ENCODE peak calls at places on chromosomes 13 and 19, in four cellular contexts. Q, J, S and T are unnamed samples.

GRCh38 chr19:11179716-11180297 is 17.5 kb downstream of the KANK2 start:
- DNase-seq in Q (no peak), J (no peak), S (no peak), T (no peak)

GRCh38 chr13:20043207-20043925 is 84.8 kb downstream of the ZMYM2 start:
- DNase-seq in Q (no peak), J (no peak), S (no peak), T (no peak)

GRCh38 chr13:85725433-85725832 is 73.8 kb downstream of the SLITRK6 start:
- DNase-seq in Q (no peak), J (no peak), S (no peak), T (no peak)

GRCh38 chr19:610801-611505 is 21.3 kb downstream of the HCN2 start:
- DNase-seq in Q (no peak), J (peak), S (no peak), T (peak)

GRCh38 chr13:20729633-20730585 is 26.4 kb downstream of the IL17D start:
- DNase-seq in Q (no peak), J (no peak), S (no peak), T (no peak)

GRCh38 chr13:30743319-30744055 is 8.1 kb downstream of the ALOX5AP start:
- DNase-seq in Q (no peak), J (peak), S (peak), T (peak)

GRCh38 chr13:27449936-27450828 is at the start of gene MTIF3:
- DNase-seq in Q (peak), J (peak), S (peak), T (peak)

GRCh38 chr19:15843186-15843585 is 27.7 kb upstream of the OR10H1 start:
- DNase-seq in Q (no peak), J (no peak), S (no peak), T (no peak)

GRCh38 chr19:17797397-17798201 is 2.7 kb downstream of the B3GNT3 start:
- DNase-seq in Q (no peak), J (no peak), S (no peak), T (no peak)

GRCh38 chr19:6736917-6737283 is 480 bp downstream of the GPR108 start:
- DNase-seq in Q (no peak), J (no peak), S (no peak), T (no peak)
- TF ChIP-seq CTCF in Q (no peak), J (no peak), S (no peak), T (no peak)

DNA sequence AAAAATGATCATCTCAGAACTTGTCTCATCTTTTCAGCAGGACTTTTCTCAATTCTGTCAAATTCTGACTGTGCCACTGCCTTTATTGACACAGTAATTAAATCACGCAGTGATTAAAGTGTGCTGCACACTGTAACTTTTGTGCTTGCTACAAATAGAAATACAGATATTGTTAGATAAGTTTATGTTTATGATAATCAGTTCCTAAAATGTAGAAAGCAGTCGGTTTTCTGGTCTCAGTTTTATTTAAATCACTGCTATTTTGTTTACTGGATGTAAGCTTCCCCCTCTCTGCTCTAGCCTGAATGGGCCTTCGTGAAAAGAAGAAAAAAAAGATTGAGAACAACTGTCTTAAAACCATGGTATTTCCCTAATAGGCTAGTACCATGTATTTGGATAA is 258.8 kb upstream of the STARD13 start:
- DNase-seq in Q (no peak), J (no peak), S (no peak), T (no peak)
- TF ChIP-seq CTCF in Q (no peak), J (no peak), S (no peak), T (no peak)

GRCh38 chr19:28218728-28219127 is 994.2 kb downstream of the UQCRFS1 start:
- DNase-seq in Q (no peak), J (no peak), S (no peak), T (no peak)

GRCh38 chr19:28221736-28222135 is 991.2 kb downstream of the UQCRFS1 start:
- DNase-seq in Q (no peak), J (no peak), S (no peak), T (no peak)

GRCh38 chr19:28213476-28214082 is 999.4 kb downstream of the UQCRFS1 start:
- DNase-seq in Q (no peak), J (no peak), S (no peak), T (no peak)

GRCh38 chr19:28217064-28217463 is 995.9 kb downstream of the UQCRFS1 start:
- DNase-seq in Q (peak), J (no peak), S (no peak), T (no peak)
- TF ChIP-seq CTCF in Q (peak), J (no peak), S (no peak), T (no peak)

DNA sequence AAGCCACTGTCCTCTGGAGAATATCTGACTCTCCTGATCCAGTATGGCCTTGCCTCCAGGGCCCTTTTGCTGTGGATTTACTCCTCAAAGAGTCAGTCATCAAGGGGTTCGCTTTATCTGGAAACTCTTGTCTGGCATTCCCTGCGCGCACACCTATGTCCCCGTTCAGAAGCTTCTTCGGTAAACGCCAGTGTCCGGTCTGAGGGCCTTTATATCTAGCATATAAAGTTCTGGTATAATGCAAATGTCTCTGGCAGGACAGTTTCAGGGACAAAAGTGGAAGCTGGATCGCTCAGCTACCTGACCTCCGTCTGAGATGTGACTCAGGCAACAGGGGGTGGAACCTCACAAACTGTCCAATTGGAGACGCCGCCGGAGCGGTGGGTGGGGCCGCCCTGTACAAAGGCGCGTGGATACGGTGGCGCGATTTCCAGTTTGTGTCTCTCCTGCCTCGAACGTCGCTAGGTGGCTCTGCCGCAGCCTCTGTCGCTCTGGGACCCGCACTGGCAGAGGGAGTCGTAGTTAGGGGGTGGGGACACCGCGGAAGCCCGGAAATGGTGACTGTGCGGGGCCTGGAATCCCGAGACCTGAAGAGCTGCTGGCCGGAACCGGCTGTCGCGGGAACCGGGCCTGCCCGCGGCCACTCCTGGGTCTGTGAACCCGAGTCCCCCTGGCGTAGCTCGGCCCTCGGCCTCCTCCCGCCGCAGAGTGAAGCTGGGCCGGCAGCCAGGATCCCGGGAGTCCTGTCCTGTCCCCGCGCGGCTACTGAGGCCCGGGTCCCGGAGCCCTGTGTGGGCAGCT is 10.6 kb upstream of the ZNF709 start:
- DNase-seq in Q (peak), J (peak), S (no peak), T (peak)
- TF ChIP-seq CTCF in Q (no peak), J (peak), S (peak), T (peak)

GRCh38 chr13:103187621-103188020 is 121.4 kb upstream of the SLC10A2 start:
- DNase-seq in Q (no peak), J (no peak), S (no peak), T (no peak)

GRCh38 chr13:103184413-103184812 is 118.2 kb upstream of the SLC10A2 start:
- DNase-seq in Q (no peak), J (no peak), S (no peak), T (no peak)

GRCh38 chr13:103190841-103191240 is 124.6 kb upstream of the SLC10A2 start:
- DNase-seq in Q (no peak), J (no peak), S (no peak), T (no peak)

DNA sequence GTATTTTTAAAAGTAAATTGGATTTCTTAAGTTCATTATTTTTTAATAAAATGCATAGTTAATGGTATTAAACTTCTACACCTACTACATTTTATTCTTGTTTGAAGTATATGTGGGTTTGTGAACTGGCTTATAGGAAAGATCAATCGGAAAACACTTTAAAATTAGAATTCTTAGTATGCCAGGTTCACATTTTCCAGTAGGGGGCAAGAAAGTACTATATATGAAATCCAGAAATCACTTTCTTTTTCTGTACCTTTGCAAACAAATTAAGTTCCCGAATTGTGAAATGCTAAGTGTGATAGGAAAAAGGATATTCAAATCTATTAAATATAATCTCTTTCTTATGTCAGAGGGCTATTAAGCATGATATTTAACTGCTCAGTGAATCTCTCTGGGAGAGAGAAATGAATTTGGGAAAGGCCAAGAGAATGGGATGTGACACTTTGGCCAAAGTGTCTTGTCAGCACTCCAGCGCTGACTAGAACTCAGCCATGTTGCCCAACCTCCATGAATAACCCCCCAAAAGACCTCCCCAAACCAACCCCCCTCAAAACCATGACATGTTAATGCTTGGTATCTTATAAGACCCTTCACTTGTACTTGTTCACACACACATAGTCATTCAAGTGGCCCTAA is 122.6 kb upstream of the SLC10A2 start:
- DNase-seq in Q (no peak), J (no peak), S (no peak), T (no peak)
- TF ChIP-seq CTCF in Q (peak), J (peak), S (no peak), T (no peak)

GRCh38 chr19:2269244-2270156 is 12.5 kb downstream of the PEAK3 start:
- DNase-seq in Q (peak), J (peak), S (peak), T (peak)
- TF ChIP-seq CTCF in Q (no peak), J (no peak), S (no peak), T (no peak)

DNA sequence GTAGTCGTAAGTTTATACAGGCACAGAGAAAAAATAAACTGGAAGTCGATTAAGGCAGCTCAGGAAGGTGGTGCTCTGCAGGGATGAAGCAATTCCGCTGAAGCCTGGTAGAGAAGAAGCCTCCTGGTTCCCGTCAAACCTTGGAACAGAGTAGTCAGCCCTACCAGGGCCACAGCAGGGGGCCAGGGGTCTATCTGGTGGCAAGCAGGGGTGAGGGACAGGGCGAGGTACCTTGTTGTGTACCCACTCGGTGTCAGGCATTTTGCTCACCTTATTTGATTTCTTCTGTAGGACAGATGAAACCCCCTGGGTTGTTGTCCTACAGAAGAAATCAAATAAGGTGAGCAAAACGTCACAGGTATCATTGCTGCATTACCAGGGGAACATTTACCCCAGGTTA is 70.6 kb downstream of the C13orf42 start:
- DNase-seq in Q (no peak), J (no peak), S (no peak), T (no peak)
- TF ChIP-seq CTCF in Q (no peak), J (no peak), S (no peak), T (no peak)